ENCODE peak calls at places on chromosomes 4 and X, in five cellular contexts. B is MCF 10A; N is activated T-cell treated with anti-CD3 and anti-CD28 coated beads, Interleukin-2, amount 50 U/mL, for 48 hours; U is GM13977; R is right cardiac atrium. E is an unnamed sample.

GRCh38 chr4:153798901-153799707 is 10.2 kb upstream of the SFRP2 start:
- DNase-seq in R (no peak), U (no peak), N (no peak), B (no peak), E (no peak)

GRCh38 chrX:150234126-150234525 is 129.0 kb upstream of the MAMLD1 start:
- DNase-seq in R (no peak), U (no peak), B (no peak), N (no peak), E (no peak)

GRCh38 chr4:126740687-126741086 is 892.1 kb upstream of the INTU start:
- DNase-seq in B (no peak), U (no peak), R (no peak), N (no peak), E (no peak)

GRCh38 chr4:52861879-52862604 is at the start of gene RASL11B:
- DNase-seq in R (peak; percentile 85), U (peak; percentile 98), N (peak; percentile 90), B (peak; percentile 80), E (peak; percentile 94)

GRCh38 chrX:70444326-70445196 is at the start of gene DLG3:
- DNase-seq in N (peak; percentile 51), R (peak; percentile 32), U (peak; percentile 16), B (peak; percentile 23), E (no peak)

GRCh38 chr4:1981251-1982055 is 27.3 kb downstream of the NELFA start:
- DNase-seq in N (no peak), B (no peak), U (no peak), R (no peak), E (no peak)

GRCh38 chr4:107423677-107424405 is 296.2 kb downstream of the PAPSS1 start:
- DNase-seq in U (no peak), R (no peak), N (no peak), B (peak; percentile 37), E (no peak)

GRCh38 chr4:40579983-40580382 is 49.7 kb downstream of the RBM47 start:
- DNase-seq in U (no peak), B (no peak), N (no peak), R (no peak), E (no peak)

GRCh38 chrX:101774340-101774739 is 114.7 kb upstream of the ARMCX2 start:
- DNase-seq in B (no peak), U (no peak), N (no peak), R (no peak), E (no peak)

GRCh38 chrX:928606-929005 is 283.8 kb downstream of the CRLF2 start:
- DNase-seq in R (no peak), U (no peak), B (no peak), N (no peak), E (no peak)

GRCh38 chrX:135373357-135373756 is 48.4 kb upstream of the SMIM10L2A start:
- DNase-seq in R (no peak), N (no peak), B (no peak), U (no peak), E (no peak)

GRCh38 chrX:42696551-42697129 is 81.3 kb downstream of the PPP1R2C start:
- DNase-seq in N (no peak), B (no peak), R (no peak), U (no peak), E (no peak)

GRCh38 chr4:41835321-41835995 is 86.9 kb upstream of the PHOX2B start:
- DNase-seq in N (no peak), U (no peak), R (no peak), B (no peak), E (no peak)

GRCh38 chrX:118724775-118725174 is 2.6 kb upstream of the IL13RA1 start:
- DNase-seq in B (peak; percentile 36), R (no peak), U (no peak), N (no peak), E (no peak)

GRCh38 chrX:11427082-11428033 is 134.1 kb downstream of the AMELX start:
- DNase-seq in U (peak; percentile 29), N (peak; percentile 15), B (no peak), R (peak; percentile 56), E (peak; percentile 84)

GRCh38 chr4:52253025-52253424 is 201.9 kb downstream of the SPATA18 start:
- DNase-seq in U (no peak), B (no peak), R (no peak), N (no peak), E (no peak)

GRCh38 chr4:71186257-71186565 is 152.6 kb upstream of the SLC4A4 start:
- DNase-seq in N (no peak), R (no peak), B (no peak), U (no peak), E (no peak)

GRCh38 chr4:139312552-139313332 is 10.5 kb upstream of the NDUFC1 start:
- DNase-seq in N (no peak), U (no peak), R (no peak), B (no peak), E (no peak)

GRCh38 chr4:104860227-104861123 is 286.2 kb upstream of the TET2 start:
- DNase-seq in U (peak; percentile 68), B (peak; percentile 78), R (no peak), N (peak; percentile 43), E (no peak)

E was measured in kidney.